ENCODE peak calls at places on chromosomes 3 and 15, in seven cellular contexts. B, O, D, G, F, S and Z are unnamed samples.
A peak's percentile ranks its signal among the peaks of the same experiment; 100 is the strongest.

GRCh38 chr3:31196881-31197364 is 302.5 kb upstream of the GADL1 start:
- DNase-seq in B (peak; percentile 70), O (no peak), D (no peak), G (no peak), F (no peak), S (no peak), Z (no peak)

GRCh38 chr3:169660709-169661566 is 2.6 kb downstream of the MECOM start:
- DNase-seq in B (no peak), O (no peak), D (no peak), G (no peak), F (no peak), S (no peak), Z (no peak)

GRCh38 chr15:31405200-31405929 is 78.7 kb downstream of the KLF13 start:
- DNase-seq in B (no peak), O (no peak), D (no peak), G (no peak), F (no peak), S (no peak), Z (no peak)

GRCh38 chr15:85785887-85786777 is 8.6 kb downstream of the KLHL25 start:
- DNase-seq in B (no peak), O (peak; percentile 83), D (no peak), G (no peak), F (no peak), S (no peak), Z (peak; percentile 54)

GRCh38 chr3:150385296-150386242 is 22.5 kb upstream of the TSC22D2 start:
- DNase-seq in B (no peak), O (no peak), D (no peak), G (no peak), F (peak; percentile 75), S (no peak), Z (no peak)

GRCh38 chr15:26091184-26091583 is 228.1 kb upstream of the ATP10A start:
- DNase-seq in B (no peak), O (no peak), D (no peak), G (no peak), F (no peak), S (no peak), Z (no peak)

GRCh38 chr15:31298707-31299172 is 27.9 kb upstream of the KLF13 start:
- DNase-seq in B (no peak), O (no peak), D (peak; percentile 75), G (peak; percentile 39), F (no peak), S (peak; percentile 26), Z (no peak)

GRCh38 chr3:196793224-196793623 is 53.6 kb downstream of the PAK2 start:
- DNase-seq in B (no peak), O (peak; percentile 60), D (no peak), G (no peak), F (no peak), S (no peak), Z (no peak)

GRCh38 chr15:73474785-73475184 is 31.8 kb downstream of the REC114 start:
- DNase-seq in B (no peak), O (no peak), D (no peak), G (no peak), F (no peak), S (no peak), Z (no peak)

GRCh38 chr3:129840707-129841360 is 52.7 kb downstream of the TMCC1 start:
- DNase-seq in B (no peak), O (no peak), D (no peak), G (no peak), F (no peak), S (no peak), Z (no peak)

GRCh38 chr3:183247190-183247589 is 5.9 kb upstream of the B3GNT5 start:
- DNase-seq in B (no peak), O (no peak), D (no peak), G (no peak), F (no peak), S (no peak), Z (no peak)

GRCh38 chr3:51637144-51637940 is 33.7 kb upstream of the TEX264 start:
- DNase-seq in B (no peak), O (no peak), D (no peak), G (no peak), F (no peak), S (no peak), Z (no peak)

GRCh38 chr15:55744026-55744655 is 1.2 kb upstream of the PRTG start:
- DNase-seq in B (no peak), O (no peak), D (no peak), G (no peak), F (no peak), S (no peak), Z (no peak)

GRCh38 chr3:189324538-189325138 is 152.9 kb downstream of the TPRG1 start:
- DNase-seq in B (no peak), O (peak; percentile 62), D (no peak), G (no peak), F (peak; percentile 94), S (no peak), Z (no peak)

GRCh38 chr3:88019024-88019423 is 39.8 kb downstream of the CGGBP1 start:
- DNase-seq in B (no peak), O (no peak), D (no peak), G (no peak), F (no peak), S (no peak), Z (no peak)

GRCh38 chr15:41997845-41998244 is 23.0 kb downstream of the PLA2G4E start:
- DNase-seq in B (no peak), O (no peak), D (no peak), G (no peak), F (no peak), S (no peak), Z (no peak)

GRCh38 chr3:100210777-100211145 is 50.0 kb upstream of the TBC1D23 start:
- DNase-seq in B (no peak), O (no peak), D (no peak), G (no peak), F (no peak), S (peak; percentile 53), Z (no peak)

GRCh38 chr3:115827494-115827893 is 204.2 kb downstream of the GAP43 start:
- DNase-seq in B (no peak), O (no peak), D (no peak), G (no peak), F (no peak), S (no peak), Z (no peak)

GRCh38 chr3:122642935-122643334 is 37.7 kb upstream of the PARP14 start:
- DNase-seq in B (no peak), O (no peak), D (no peak), G (no peak), F (peak; percentile 65), S (no peak), Z (no peak)

GRCh38 chr3:30161370-30161769 is 445.0 kb upstream of the TGFBR2 start:
- DNase-seq in B (peak; percentile 29), O (no peak), D (no peak), G (peak; percentile 66), F (no peak), S (no peak), Z (no peak)

GRCh38 chr3:77475545-77475944 is 435.6 kb downstream of the ROBO2 start:
- DNase-seq in B (no peak), O (no peak), D (no peak), G (no peak), F (no peak), S (no peak), Z (no peak)

GRCh38 chr3:65732060-65732933 is 306.4 kb downstream of the MAGI1 start:
- DNase-seq in B (peak; percentile 46), O (peak; percentile 33), D (no peak), G (no peak), F (peak; percentile 3), S (no peak), Z (no peak)

DNA sequence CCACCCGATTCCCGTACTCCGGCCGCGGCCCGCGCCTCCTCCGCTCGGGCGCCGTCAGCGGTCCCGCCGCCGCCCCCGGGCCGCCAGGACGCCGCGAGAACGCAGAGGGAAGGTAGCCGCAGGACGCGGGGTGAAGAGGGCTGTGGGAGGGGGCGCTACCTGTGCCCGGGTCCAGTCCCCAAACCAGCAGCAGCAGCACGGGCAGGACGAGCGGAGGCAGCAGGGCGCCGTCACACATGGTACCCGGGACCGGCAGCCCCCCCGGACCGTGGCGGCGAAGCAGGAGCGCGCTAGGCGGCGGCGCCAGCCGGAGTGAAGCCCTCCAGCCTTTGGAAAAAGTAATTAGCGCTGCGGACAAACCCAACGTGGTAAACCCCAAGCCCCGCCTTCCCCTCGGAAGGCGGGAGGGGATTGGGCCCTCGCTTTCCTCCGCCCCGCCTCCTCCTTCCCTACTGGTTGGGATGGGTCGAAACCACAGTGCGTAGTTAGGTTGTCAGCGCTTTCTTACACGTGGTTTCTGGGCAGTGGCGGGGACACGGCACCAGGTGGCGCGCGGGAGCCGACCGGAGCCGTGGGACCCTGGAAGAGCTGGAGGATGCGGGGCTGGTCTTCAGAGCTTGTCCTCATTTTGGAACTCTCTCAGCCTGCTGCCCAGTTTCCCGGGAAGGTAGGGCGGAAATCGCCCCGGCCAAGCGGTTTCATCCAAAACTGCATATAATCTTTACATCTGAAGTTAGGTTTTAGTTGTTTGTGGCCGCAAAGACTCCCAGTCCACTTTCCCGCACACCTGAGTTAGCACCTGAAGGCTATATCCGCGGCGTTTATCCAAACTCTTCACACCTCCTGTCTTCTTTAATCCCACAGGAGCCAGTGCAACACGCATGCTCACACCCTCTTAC is at the start of gene ADAMTS17:
- DNase-seq in B (peak; percentile 97), O (peak; percentile 94), D (peak; percentile 97), G (peak; percentile 98), F (peak; percentile 17), S (peak; percentile 99), Z (peak; percentile 96)
- TF ChIP-seq EP300 in B (peak; percentile 89), O (no peak), D (no peak), G (no peak), F (no peak), S (no peak), Z (no peak)

GRCh38 chr3:98763814-98764691 is 913 bp downstream of the ST3GAL6 start:
- DNase-seq in B (no peak), O (no peak), D (no peak), G (no peak), F (no peak), S (no peak), Z (no peak)

GRCh38 chr3:98764692-98765002 is 1.5 kb downstream of the ST3GAL6 start:
- DNase-seq in B (no peak), O (no peak), D (no peak), G (no peak), F (no peak), S (no peak), Z (no peak)

GRCh38 chr3:98765721-98766120 is 2.6 kb downstream of the ST3GAL6 start:
- DNase-seq in B (no peak), O (no peak), D (no peak), G (no peak), F (no peak), S (no peak), Z (no peak)

GRCh38 chr3:98761656-98762229 is 1.4 kb upstream of the ST3GAL6 start:
- DNase-seq in B (no peak), O (no peak), D (no peak), G (no peak), F (no peak), S (no peak), Z (no peak)

GRCh38 chr3:98763076-98763475 is at the start of gene ST3GAL6:
- DNase-seq in B (peak; percentile 70), O (no peak), D (no peak), G (peak; percentile 68), F (no peak), S (no peak), Z (no peak)
- H3K4me3 ChIP-seq in B (no peak within 1 kb of the TSS), O (no peak within 1 kb of the TSS), D (peak within 1 kb of the TSS; percentile 7), G (no peak within 1 kb of the TSS), F (peak within 1 kb of the TSS; percentile 35), S (no peak within 1 kb of the TSS), Z (no peak within 1 kb of the TSS)

GRCh38 chr3:136753112-136753939 is 1.1 kb upstream of the STAG1 start:
- DNase-seq in B (no peak), O (no peak), D (no peak), G (no peak), F (no peak), S (no peak), Z (no peak)
- TF ChIP-seq CTCF in B (no peak), O (peak; percentile 5), D (no peak), G (no peak), F (peak; percentile 71), S (peak; percentile 29), Z (no peak)

GRCh38 chr3:173006006-173006405 is 135.0 kb downstream of the SPATA16 start:
- DNase-seq in B (no peak), O (no peak), D (no peak), G (no peak), F (no peak), S (no peak), Z (no peak)
- TF ChIP-seq EP300 in B (no peak), O (no peak), D (no peak), G (no peak), F (no peak), S (no peak), Z (no peak)